ENCODE peak calls at places on chromosomes 16 and 17, in four cellular contexts. W, B, P and T are unnamed samples.

GRCh38 chr16:88382491-88383400 is at the start of gene ZNF469:
- DNase-seq in W (no peak), B (no peak), P (peak; percentile 27), T (peak; percentile 73)

GRCh38 chr17:42414782-42415409 is 8.2 kb downstream of the CAVIN1 start:
- DNase-seq in W (no peak), B (no peak), P (no peak), T (peak; percentile 80)

GRCh38 chr16:17070882-17071592 is 399.7 kb downstream of the XYLT1 start:
- DNase-seq in W (peak; percentile 76), B (peak; percentile 55), P (no peak), T (peak; percentile 87)

GRCh38 chr16:13919330-13919682 is 648 bp upstream of the ERCC4 start:
- DNase-seq in W (no peak), B (peak; percentile 39), P (peak; percentile 29), T (no peak)

GRCh38 chr17:67353929-67354557 is 12.3 kb downstream of the PSMD12 start:
- DNase-seq in W (no peak), B (no peak), P (no peak), T (no peak)

GRCh38 chr17:29592850-29593545 is at the start of gene ANKRD13B:
- DNase-seq in W (peak; percentile 55), B (peak; percentile 56), P (no peak), T (peak; percentile 90)

GRCh38 chr16:13680021-13680672 is 239.8 kb upstream of the ERCC4 start:
- DNase-seq in W (no peak), B (no peak), P (no peak), T (no peak)

GRCh38 chr17:41308918-41309359 is at the start of gene KRTAP16-1:
- DNase-seq in W (no peak), B (no peak), P (no peak), T (peak; percentile 89)

GRCh38 chr17:11880714-11881113 is 116.6 kb downstream of the ZNF18 start:
- DNase-seq in W (peak; percentile 14), B (no peak), P (no peak), T (no peak)

GRCh38 chr17:31095239-31096105 is 695 bp downstream of the NF1 start:
- DNase-seq in W (peak; percentile 57), B (peak; percentile 59), P (peak; percentile 56), T (peak; percentile 88)

GRCh38 chr16:72172105-72173034 is at the start of gene PMFBP1:
- DNase-seq in W (peak; percentile 18), B (peak; percentile 11), P (peak; percentile 67), T (no peak)

GRCh38 chr16:53257001-53257400 is 177.3 kb upstream of the RBL2 start:
- DNase-seq in W (no peak), B (no peak), P (no peak), T (no peak)

GRCh38 chr16:68230956-68231355 is 5.0 kb downstream of the ESRP2 start:
- DNase-seq in W (no peak), B (no peak), P (no peak), T (no peak)

GRCh38 chr16:24609740-24610420 is 70.5 kb downstream of the RBBP6 start:
- DNase-seq in W (peak; percentile 42), B (peak; percentile 67), P (peak; percentile 53), T (no peak)

GRCh38 chr16:30115238-30115637 is 1.9 kb upstream of the GDPD3 start:
- DNase-seq in W (peak; percentile 90), B (peak; percentile 43), P (no peak), T (no peak)

GRCh38 chr16:10886739-10887269 is 9.8 kb downstream of the CIITA start:
- DNase-seq in W (no peak), B (no peak), P (no peak), T (peak; percentile 56)

GRCh38 chr16:27730703-27731220 is 180.8 kb downstream of the KATNIP start:
- DNase-seq in W (no peak), B (no peak), P (no peak), T (no peak)

GRCh38 chr16:77963185-77964044 is 58.9 kb upstream of the CLEC3A start:
- DNase-seq in W (no peak), B (no peak), P (no peak), T (no peak)

GRCh38 chr17:80888276-80889160 is 103.1 kb upstream of the CHMP6 start:
- DNase-seq in W (no peak), B (no peak), P (no peak), T (peak; percentile 58)

GRCh38 chr16:84514874-84515835 is 10.7 kb upstream of the MEAK7 start:
- DNase-seq in W (peak; percentile 72), B (no peak), P (no peak), T (peak; percentile 94)

GRCh38 chr17:41528959-41529353 is 848 bp upstream of the KRT19 start:
- DNase-seq in W (peak; percentile 77), B (no peak), P (no peak), T (no peak)

GRCh38 chr17:81086789-81087551 is 52.0 kb downstream of the BAIAP2 start:
- DNase-seq in W (peak; percentile 59), B (no peak), P (no peak), T (no peak)

GRCh38 chr17:78890111-78890897 is 12.7 kb downstream of the CEP295NL start:
- DNase-seq in W (peak; percentile 75), B (no peak), P (peak; percentile 45), T (peak; percentile 94)

GRCh38 chr17:48259710-48260291 is 152.2 kb downstream of the SNX11 start:
- DNase-seq in W (no peak), B (peak; percentile 19), P (no peak), T (no peak)

GRCh38 chr16:78689031-78689430 is 589.6 kb downstream of the WWOX start:
- DNase-seq in W (no peak), B (no peak), P (no peak), T (no peak)

GRCh38 chr17:9987779-9988585 is 82.9 kb upstream of the RCVRN start:
- DNase-seq in W (peak; percentile 21), B (peak; percentile 36), P (peak; percentile 25), T (peak; percentile 82)

GRCh38 chr16:1188781-1189189 is 35.9 kb downstream of the CACNA1H start:
- DNase-seq in W (peak; percentile 44), B (peak; percentile 73), P (peak; percentile 50), T (no peak)

GRCh38 chr17:12098568-12098967 is 77.9 kb downstream of the MAP2K4 start:
- DNase-seq in W (no peak), B (no peak), P (no peak), T (no peak)

GRCh38 chr17:78267257-78268073 is 36.0 kb downstream of the TMEM235 start:
- DNase-seq in W (no peak), B (no peak), P (no peak), T (no peak)

GRCh38 chr16:13393816-13394215 is 492.4 kb downstream of the SHISA9 start:
- DNase-seq in W (no peak), B (no peak), P (no peak), T (no peak)

GRCh38 chr16:80347900-80348299 is 192.9 kb upstream of the DYNLRB2 start:
- DNase-seq in W (no peak), B (peak; percentile 23), P (peak; percentile 11), T (no peak)

GRCh38 chr16:920722-921121 is 50.1 kb downstream of the LMF1 start:
- DNase-seq in W (no peak), B (no peak), P (no peak), T (peak; percentile 79)

GRCh38 chr16:81410643-81411235 is 33.9 kb upstream of the CMIP start:
- DNase-seq in W (no peak), B (no peak), P (no peak), T (no peak)

GRCh38 chr17:36197389-36197708 is 791 bp upstream of the CCL3L1 start:
- DNase-seq in W (no peak), B (no peak), P (no peak), T (no peak)

GRCh38 chr17:57783338-57783742 is 38.2 kb upstream of the CCDC182 start:
- DNase-seq in W (peak; percentile 62), B (peak; percentile 78), P (peak; percentile 76), T (peak; percentile 91)

GRCh38 chr16:76729525-76729924 is 452.3 kb downstream of the CNTNAP4 start:
- DNase-seq in W (no peak), B (no peak), P (no peak), T (no peak)

GRCh38 chr16:84191466-84191865 is 509 bp downstream of the ADAD2 start:
- DNase-seq in W (no peak), B (no peak), P (no peak), T (no peak)

GRCh38 chr17:4554997-4555799 is at the start of gene MYBBP1A:
- DNase-seq in W (peak; percentile 98), B (peak; percentile 98), P (peak; percentile 98), T (peak; percentile 100)
- TF ChIP-seq POLR2A in W (peak; percentile 68), B (peak; percentile 60), P (peak; percentile 81), T (no peak)

GRCh38 chr17:17058304-17058703 is 16.0 kb downstream of the MPRIP start:
- DNase-seq in W (no peak), B (no peak), P (no peak), T (no peak)
- H3K4me1 ChIP-seq in W (peaks cover 24% of the 10 kb centered on the region), B (peaks cover 85% of the 10 kb centered on the region), P (peaks cover 57% of the 10 kb centered on the region), T (peaks cover 26% of the 10 kb centered on the region)

DNA sequence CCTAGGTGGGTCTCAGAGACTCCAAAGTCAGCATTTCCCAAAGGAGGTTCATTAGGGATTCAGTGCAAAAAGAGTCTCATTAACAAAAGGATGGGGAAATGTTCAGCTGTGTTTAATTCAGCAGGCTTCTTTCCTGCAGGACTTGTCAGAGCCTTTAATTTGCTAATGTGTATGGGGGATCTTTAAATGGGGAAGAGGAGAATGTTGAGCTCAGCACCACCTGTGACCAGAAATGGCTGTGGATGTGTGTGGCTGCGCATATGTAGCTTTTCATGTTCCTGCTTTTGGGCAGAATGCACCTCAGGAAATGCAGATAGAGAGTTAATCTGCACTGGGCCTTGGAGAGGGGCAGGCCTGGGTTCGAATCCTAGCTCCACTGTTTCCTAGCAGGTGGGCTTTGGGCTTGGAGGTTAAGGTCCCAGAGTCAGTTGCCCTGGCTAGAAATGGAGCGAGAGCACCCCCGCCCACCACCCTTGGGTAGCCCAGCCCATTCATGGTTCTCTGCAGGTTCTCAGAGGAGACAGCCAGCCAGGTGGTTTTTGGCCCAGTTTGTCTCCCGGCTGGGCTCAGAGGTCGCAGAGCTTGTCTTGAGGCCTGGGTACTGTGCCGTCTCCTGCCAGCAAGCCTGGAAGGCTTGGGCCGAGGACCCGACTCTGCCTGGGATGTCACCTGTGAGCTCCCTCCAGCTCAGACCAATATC is 9.2 kb downstream of the ADCY7 start:
- DNase-seq in W (no peak), B (no peak), P (no peak), T (peak; percentile 78)
- H3K4me3 ChIP-seq in W (no peak overlapping the region), B (no peak overlapping the region), P (no peak overlapping the region), T (peak overlapping the region; percentile 27)

DNA sequence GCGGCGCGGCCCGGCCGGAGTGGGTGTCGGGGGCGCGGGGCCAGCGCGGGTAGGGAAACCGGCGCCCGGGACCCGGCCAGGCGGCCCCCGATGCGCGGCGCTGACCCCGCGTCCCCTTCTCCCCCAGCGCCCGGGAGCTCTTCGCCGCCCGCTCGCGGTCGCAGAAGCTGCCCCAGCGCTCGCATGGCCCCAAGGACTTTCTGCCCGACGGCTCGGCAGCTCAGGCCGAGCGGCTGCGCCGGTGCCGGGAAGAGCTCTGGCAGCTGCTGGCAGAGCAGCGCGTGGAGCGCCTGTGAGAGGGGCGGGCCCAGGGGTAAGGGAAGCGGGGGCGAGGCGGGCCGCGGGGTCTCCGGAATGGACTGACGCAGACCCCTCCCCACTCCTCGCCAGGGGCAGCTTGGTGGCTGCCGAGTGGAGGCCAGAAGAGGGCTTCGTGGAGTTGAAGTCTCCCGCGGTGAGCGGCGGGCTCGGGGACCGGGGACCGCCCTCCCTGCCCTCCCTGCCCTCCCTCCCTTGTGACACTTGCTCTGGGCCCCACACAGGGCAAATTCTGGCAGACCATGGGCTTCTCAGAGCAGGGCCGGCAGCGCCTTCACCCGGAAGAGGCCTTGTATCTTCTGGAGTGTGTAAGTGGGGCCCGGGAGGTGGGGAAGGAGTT is 420 bp downstream of the TSEN54 start:
- DNase-seq in W (peak; percentile 41), B (peak; percentile 35), P (peak; percentile 48), T (peak; percentile 91)
- TF ChIP-seq POLR2A in W (no peak), B (no peak), P (no peak), T (no peak)